ENCODE peak calls at places on chromosomes 12 and 14, in eight cellular contexts. One of them, this sample, is unnamed.

GRCh38 chr14:21997300-21997699 is 323.7 kb upstream of the OR4E1 start:
- DNase-seq in NCI-H345: no peak
- DNase-seq in astrocyte of the cerebellum: no peak
- DNase-seq in GM20000: no peak
- DNase-seq in SJSA1: no peak
- DNase-seq in OCI-LY7: peak
- DNase-seq in C1 segment of cervical spinal cord: no peak
- DNase-seq in HT1080: peak
- DNase-seq in this sample: no peak

GRCh38 chr12:110907583-110907982 is 12.8 kb downstream of the MYL2 start:
- DNase-seq in astrocyte of the cerebellum: no peak
- DNase-seq in NCI-H345: no peak
- DNase-seq in OCI-LY7: no peak
- DNase-seq in SJSA1: no peak
- DNase-seq in C1 segment of cervical spinal cord: no peak
- DNase-seq in GM20000: no peak
- DNase-seq in HT1080: no peak
- DNase-seq in this sample: no peak

GRCh38 chr14:52267501-52268190 is at the start of gene PTGDR:
- DNase-seq in C1 segment of cervical spinal cord: no peak
- DNase-seq in HT1080: no peak
- DNase-seq in SJSA1: no peak
- DNase-seq in astrocyte of the cerebellum: no peak
- DNase-seq in GM20000: no peak
- DNase-seq in OCI-LY7: no peak
- DNase-seq in NCI-H345: no peak
- DNase-seq in this sample: no peak

GRCh38 chr14:105021656-105022275 is 883 bp upstream of the CDCA4 start:
- DNase-seq in HT1080: peak
- DNase-seq in astrocyte of the cerebellum: no peak
- DNase-seq in C1 segment of cervical spinal cord: no peak
- DNase-seq in NCI-H345: peak
- DNase-seq in GM20000: no peak
- DNase-seq in OCI-LY7: peak
- DNase-seq in SJSA1: no peak
- DNase-seq in this sample: peak

GRCh38 chr14:104422301-104423223 is 157.0 kb upstream of the C14orf180 start:
- DNase-seq in NCI-H345: no peak
- DNase-seq in C1 segment of cervical spinal cord: no peak
- DNase-seq in HT1080: no peak
- DNase-seq in GM20000: no peak
- DNase-seq in OCI-LY7: no peak
- DNase-seq in astrocyte of the cerebellum: no peak
- DNase-seq in SJSA1: no peak
- DNase-seq in this sample: no peak

GRCh38 chr12:55829967-55830600 is 697 bp upstream of the DNAJC14 start:
- DNase-seq in OCI-LY7: peak
- DNase-seq in C1 segment of cervical spinal cord: peak
- DNase-seq in SJSA1: no peak
- DNase-seq in GM20000: peak
- DNase-seq in astrocyte of the cerebellum: no peak
- DNase-seq in HT1080: no peak
- DNase-seq in NCI-H345: no peak
- DNase-seq in this sample: no peak

GRCh38 chr12:12822886-12823285 is 9.7 kb downstream of the DDX47 start:
- DNase-seq in SJSA1: no peak
- DNase-seq in C1 segment of cervical spinal cord: no peak
- DNase-seq in GM20000: no peak
- DNase-seq in NCI-H345: no peak
- DNase-seq in astrocyte of the cerebellum: no peak
- DNase-seq in OCI-LY7: no peak
- DNase-seq in HT1080: no peak
- DNase-seq in this sample: no peak

GRCh38 chr12:115377230-115377629 is 693.3 kb upstream of the TBX3 start:
- DNase-seq in C1 segment of cervical spinal cord: no peak
- DNase-seq in OCI-LY7: no peak
- DNase-seq in NCI-H345: no peak
- DNase-seq in HT1080: no peak
- DNase-seq in astrocyte of the cerebellum: no peak
- DNase-seq in GM20000: no peak
- DNase-seq in SJSA1: no peak
- DNase-seq in this sample: no peak

GRCh38 chr12:55703976-55704761 is 3.5 kb downstream of the ITGA7 start:
- DNase-seq in SJSA1: no peak
- DNase-seq in OCI-LY7: no peak
- DNase-seq in HT1080: no peak
- DNase-seq in NCI-H345: no peak
- DNase-seq in C1 segment of cervical spinal cord: peak
- DNase-seq in GM20000: no peak
- DNase-seq in astrocyte of the cerebellum: no peak
- DNase-seq in this sample: no peak

GRCh38 chr12:16037533-16037932 is 126.4 kb downstream of the DERA start:
- DNase-seq in NCI-H345: peak
- DNase-seq in SJSA1: no peak
- DNase-seq in OCI-LY7: no peak
- DNase-seq in astrocyte of the cerebellum: no peak
- DNase-seq in GM20000: no peak
- DNase-seq in C1 segment of cervical spinal cord: no peak
- DNase-seq in HT1080: no peak
- DNase-seq in this sample: no peak

GRCh38 chr14:54688229-54688628 is 121.3 kb downstream of the SAMD4A start:
- DNase-seq in NCI-H345: no peak
- DNase-seq in OCI-LY7: no peak
- DNase-seq in SJSA1: no peak
- DNase-seq in GM20000: no peak
- DNase-seq in C1 segment of cervical spinal cord: no peak
- DNase-seq in HT1080: no peak
- DNase-seq in astrocyte of the cerebellum: no peak
- DNase-seq in this sample: no peak

GRCh38 chr12:111777345-111778045 is 10.8 kb downstream of the ALDH2 start:
- DNase-seq in HT1080: no peak
- DNase-seq in C1 segment of cervical spinal cord: no peak
- DNase-seq in GM20000: no peak
- DNase-seq in OCI-LY7: no peak
- DNase-seq in NCI-H345: no peak
- DNase-seq in astrocyte of the cerebellum: no peak
- DNase-seq in SJSA1: no peak
- DNase-seq in this sample: no peak

GRCh38 chr12:71710276-71711125 is 24.6 kb downstream of the TMEM19 start:
- DNase-seq in NCI-H345: no peak
- DNase-seq in OCI-LY7: no peak
- DNase-seq in SJSA1: peak
- DNase-seq in astrocyte of the cerebellum: peak
- DNase-seq in HT1080: peak
- DNase-seq in C1 segment of cervical spinal cord: no peak
- DNase-seq in GM20000: no peak
- DNase-seq in this sample: no peak

GRCh38 chr12:69330475-69331473 is 17.4 kb upstream of the LYZ start:
- DNase-seq in OCI-LY7: peak
- DNase-seq in NCI-H345: no peak
- DNase-seq in astrocyte of the cerebellum: no peak
- DNase-seq in GM20000: peak
- DNase-seq in HT1080: no peak
- DNase-seq in SJSA1: no peak
- DNase-seq in C1 segment of cervical spinal cord: no peak
- DNase-seq in this sample: peak

GRCh38 chr12:45644521-45644920 is 85.0 kb upstream of the ARID2 start:
- DNase-seq in GM20000: no peak
- DNase-seq in SJSA1: no peak
- DNase-seq in OCI-LY7: peak
- DNase-seq in astrocyte of the cerebellum: no peak
- DNase-seq in HT1080: peak
- DNase-seq in NCI-H345: no peak
- DNase-seq in C1 segment of cervical spinal cord: no peak
- DNase-seq in this sample: no peak

GRCh38 chr12:121637231-121637914 is 11.0 kb downstream of the ORAI1 start:
- DNase-seq in C1 segment of cervical spinal cord: peak
- DNase-seq in astrocyte of the cerebellum: no peak
- DNase-seq in OCI-LY7: peak
- DNase-seq in GM20000: peak
- DNase-seq in NCI-H345: no peak
- DNase-seq in HT1080: no peak
- DNase-seq in SJSA1: no peak
- DNase-seq in this sample: no peak

GRCh38 chr14:90968025-90968424 is 92.4 kb downstream of the RPS6KA5 start:
- DNase-seq in C1 segment of cervical spinal cord: no peak
- DNase-seq in HT1080: peak
- DNase-seq in GM20000: no peak
- DNase-seq in OCI-LY7: no peak
- DNase-seq in NCI-H345: no peak
- DNase-seq in astrocyte of the cerebellum: no peak
- DNase-seq in SJSA1: no peak
- DNase-seq in this sample: no peak

GRCh38 chr14:103511022-103511693 is 11.5 kb downstream of the CKB start:
- DNase-seq in NCI-H345: no peak
- DNase-seq in astrocyte of the cerebellum: no peak
- DNase-seq in C1 segment of cervical spinal cord: no peak
- DNase-seq in HT1080: no peak
- DNase-seq in GM20000: peak
- DNase-seq in SJSA1: no peak
- DNase-seq in OCI-LY7: no peak
- DNase-seq in this sample: no peak

GRCh38 chr12:93287152-93287551 is 90.6 kb upstream of the NUDT4 start:
- DNase-seq in astrocyte of the cerebellum: no peak
- DNase-seq in NCI-H345: no peak
- DNase-seq in OCI-LY7: no peak
- DNase-seq in GM20000: no peak
- DNase-seq in HT1080: no peak
- DNase-seq in C1 segment of cervical spinal cord: no peak
- DNase-seq in SJSA1: no peak
- DNase-seq in this sample: no peak

GRCh38 chr12:48002773-48003218 is 1.5 kb downstream of the COL2A1 start:
- DNase-seq in SJSA1: peak
- DNase-seq in C1 segment of cervical spinal cord: no peak
- DNase-seq in NCI-H345: no peak
- DNase-seq in astrocyte of the cerebellum: no peak
- DNase-seq in HT1080: no peak
- DNase-seq in GM20000: peak
- DNase-seq in OCI-LY7: no peak
- DNase-seq in this sample: no peak

GRCh38 chr14:55019968-55020554 is 6.8 kb downstream of the WDHD1 start:
- DNase-seq in OCI-LY7: no peak
- DNase-seq in C1 segment of cervical spinal cord: no peak
- DNase-seq in HT1080: no peak
- DNase-seq in NCI-H345: no peak
- DNase-seq in astrocyte of the cerebellum: no peak
- DNase-seq in GM20000: no peak
- DNase-seq in SJSA1: no peak
- DNase-seq in this sample: no peak

GRCh38 chr12:123043536-123044001 is 63.1 kb downstream of the ARL6IP4 start:
- DNase-seq in astrocyte of the cerebellum: peak
- DNase-seq in SJSA1: peak
- DNase-seq in HT1080: peak
- DNase-seq in OCI-LY7: peak
- DNase-seq in NCI-H345: peak
- DNase-seq in C1 segment of cervical spinal cord: peak
- DNase-seq in GM20000: peak
- DNase-seq in this sample: peak

GRCh38 chr14:38866461-38866860 is 236.6 kb downstream of the SEC23A start:
- DNase-seq in OCI-LY7: no peak
- DNase-seq in GM20000: no peak
- DNase-seq in C1 segment of cervical spinal cord: no peak
- DNase-seq in SJSA1: no peak
- DNase-seq in NCI-H345: peak
- DNase-seq in astrocyte of the cerebellum: no peak
- DNase-seq in HT1080: no peak
- DNase-seq in this sample: no peak

GRCh38 chr14:103207038-103207403 is 83.8 kb downstream of the TNFAIP2 start:
- DNase-seq in HT1080: no peak
- DNase-seq in astrocyte of the cerebellum: no peak
- DNase-seq in GM20000: no peak
- DNase-seq in OCI-LY7: no peak
- DNase-seq in C1 segment of cervical spinal cord: peak
- DNase-seq in NCI-H345: no peak
- DNase-seq in SJSA1: no peak
- DNase-seq in this sample: no peak

This sample was measured in BE2C.